ENCODE peak calls at places on chromosomes 2 and 18, in four cellular contexts. M, V, P and W are unnamed samples.

GRCh38 chr2:167862787-167863186 is 384.6 kb downstream of the STK39 start:
- DNase-seq in V (no peak), M (peak), P (no peak), W (no peak)

GRCh38 chr18:49007663-49008062 is 56.9 kb upstream of the SMAD7 start:
- DNase-seq in P (no peak), M (no peak), V (no peak), W (no peak)

GRCh38 chr18:23146861-23147469 is 11.7 kb downstream of the CABLES1 start:
- DNase-seq in M (no peak), P (no peak), V (no peak), W (no peak)

GRCh38 chr2:160666677-160667061 is 173.1 kb upstream of the RBMS1 start:
- DNase-seq in V (no peak), P (no peak), M (no peak), W (no peak)

GRCh38 chr18:50397023-50397422 is 22.2 kb downstream of the SKA1 start:
- DNase-seq in P (no peak), V (no peak), M (no peak), W (no peak)

GRCh38 chr18:79937103-79937860 is 14.2 kb downstream of the SLC66A2 start:
- DNase-seq in M (no peak), P (no peak), V (no peak), W (no peak)

GRCh38 chr2:240930631-240931318 is 24.6 kb downstream of the CROCC2 start:
- DNase-seq in P (no peak), M (no peak), V (no peak), W (no peak)

GRCh38 chr2:44130441-44130840 is 38.2 kb upstream of the PPM1B start:
- DNase-seq in P (no peak), V (no peak), M (peak), W (no peak)

GRCh38 chr18:41845563-41845962 is 109.5 kb upstream of the PIK3C3 start:
- DNase-seq in V (no peak), M (no peak), P (no peak), W (no peak)

GRCh38 chr2:73986085-73986680 is 1.5 kb downstream of the TET3 start:
- DNase-seq in M (no peak), V (peak), P (peak), W (peak)

GRCh38 chr18:55513199-55513598 is 74.8 kb downstream of the TCF4 start:
- DNase-seq in V (no peak), M (no peak), P (no peak), W (no peak)